ENCODE peak calls at places on chromosomes 4 and X, in ten cellular contexts. One of them, this sample, is unnamed.

GRCh38 chrX:42755820-42756219 is 22.1 kb downstream of the PPP1R2C start:
- DNase-seq in NCI-H82: no peak
- DNase-seq in keratinocyte: no peak
- DNase-seq in AG20443: peak
- DNase-seq in ascending aorta: peak
- DNase-seq in GM23248: peak
- DNase-seq in stimulated activated CD4-positive, alpha-beta T cell treated with anti-CD3 and anti-CD28 coated beads, Interleukin-4, amount 100 ng/mL, for 1 hour: no peak
- DNase-seq in dorsolateral prefrontal cortex: no peak
- DNase-seq in T-cell: no peak
- DNase-seq in activated T-helper 9 cell treated with anti-CD3 and anti-CD28 coated beads, Interleukin-2, amount 50 U/mL, for 16 hours: no peak
- DNase-seq in this sample: peak

GRCh38 chr4:158020175-158020574 is 152.7 kb downstream of the GASK1B start:
- DNase-seq in NCI-H82: no peak
- DNase-seq in T-cell: no peak
- DNase-seq in activated T-helper 9 cell treated with anti-CD3 and anti-CD28 coated beads, Interleukin-2, amount 50 U/mL, for 16 hours: no peak
- DNase-seq in keratinocyte: no peak
- DNase-seq in ascending aorta: peak
- DNase-seq in dorsolateral prefrontal cortex: no peak
- DNase-seq in GM23248: peak
- DNase-seq in AG20443: peak
- DNase-seq in stimulated activated CD4-positive, alpha-beta T cell treated with anti-CD3 and anti-CD28 coated beads, Interleukin-4, amount 100 ng/mL, for 1 hour: no peak
- DNase-seq in this sample: peak

GRCh38 chr4:17846256-17846655 is 35.5 kb downstream of the NCAPG start:
- DNase-seq in dorsolateral prefrontal cortex: no peak
- DNase-seq in GM23248: no peak
- DNase-seq in stimulated activated CD4-positive, alpha-beta T cell treated with anti-CD3 and anti-CD28 coated beads, Interleukin-4, amount 100 ng/mL, for 1 hour: no peak
- DNase-seq in activated T-helper 9 cell treated with anti-CD3 and anti-CD28 coated beads, Interleukin-2, amount 50 U/mL, for 16 hours: no peak
- DNase-seq in T-cell: no peak
- DNase-seq in ascending aorta: no peak
- DNase-seq in NCI-H82: no peak
- DNase-seq in AG20443: no peak
- DNase-seq in keratinocyte: no peak
- DNase-seq in this sample: peak

GRCh38 chrX:140432328-140433025 is 72.4 kb downstream of the SOX3 start:
- DNase-seq in stimulated activated CD4-positive, alpha-beta T cell treated with anti-CD3 and anti-CD28 coated beads, Interleukin-4, amount 100 ng/mL, for 1 hour: no peak
- DNase-seq in dorsolateral prefrontal cortex: no peak
- DNase-seq in ascending aorta: no peak
- DNase-seq in T-cell: no peak
- DNase-seq in activated T-helper 9 cell treated with anti-CD3 and anti-CD28 coated beads, Interleukin-2, amount 50 U/mL, for 16 hours: no peak
- DNase-seq in GM23248: peak
- DNase-seq in NCI-H82: no peak
- DNase-seq in AG20443: peak
- DNase-seq in keratinocyte: no peak
- DNase-seq in this sample: no peak

GRCh38 chr4:163932504-163932903 is 438.0 kb downstream of the TMA16 start:
- DNase-seq in stimulated activated CD4-positive, alpha-beta T cell treated with anti-CD3 and anti-CD28 coated beads, Interleukin-4, amount 100 ng/mL, for 1 hour: no peak
- DNase-seq in dorsolateral prefrontal cortex: no peak
- DNase-seq in NCI-H82: no peak
- DNase-seq in T-cell: no peak
- DNase-seq in keratinocyte: no peak
- DNase-seq in GM23248: no peak
- DNase-seq in ascending aorta: no peak
- DNase-seq in activated T-helper 9 cell treated with anti-CD3 and anti-CD28 coated beads, Interleukin-2, amount 50 U/mL, for 16 hours: no peak
- DNase-seq in AG20443: no peak
- DNase-seq in this sample: no peak

GRCh38 chrX:136199365-136199764 is 51.8 kb downstream of the MAP7D3 start:
- DNase-seq in activated T-helper 9 cell treated with anti-CD3 and anti-CD28 coated beads, Interleukin-2, amount 50 U/mL, for 16 hours: no peak
- DNase-seq in T-cell: no peak
- DNase-seq in ascending aorta: no peak
- DNase-seq in NCI-H82: peak
- DNase-seq in keratinocyte: no peak
- DNase-seq in GM23248: no peak
- DNase-seq in stimulated activated CD4-positive, alpha-beta T cell treated with anti-CD3 and anti-CD28 coated beads, Interleukin-4, amount 100 ng/mL, for 1 hour: no peak
- DNase-seq in dorsolateral prefrontal cortex: no peak
- DNase-seq in AG20443: no peak
- DNase-seq in this sample: no peak

GRCh38 chr4:1297023-1297395 is 7.3 kb downstream of the MAEA start:
- DNase-seq in ascending aorta: no peak
- DNase-seq in AG20443: no peak
- DNase-seq in activated T-helper 9 cell treated with anti-CD3 and anti-CD28 coated beads, Interleukin-2, amount 50 U/mL, for 16 hours: no peak
- DNase-seq in stimulated activated CD4-positive, alpha-beta T cell treated with anti-CD3 and anti-CD28 coated beads, Interleukin-4, amount 100 ng/mL, for 1 hour: no peak
- DNase-seq in dorsolateral prefrontal cortex: no peak
- DNase-seq in NCI-H82: no peak
- DNase-seq in keratinocyte: no peak
- DNase-seq in T-cell: no peak
- DNase-seq in GM23248: no peak
- DNase-seq in this sample: no peak

GRCh38 chrX:121245763-121246162 is 198.4 kb downstream of the GLUD2 start:
- DNase-seq in keratinocyte: no peak
- DNase-seq in stimulated activated CD4-positive, alpha-beta T cell treated with anti-CD3 and anti-CD28 coated beads, Interleukin-4, amount 100 ng/mL, for 1 hour: no peak
- DNase-seq in dorsolateral prefrontal cortex: no peak
- DNase-seq in ascending aorta: no peak
- DNase-seq in AG20443: no peak
- DNase-seq in NCI-H82: no peak
- DNase-seq in T-cell: no peak
- DNase-seq in GM23248: no peak
- DNase-seq in activated T-helper 9 cell treated with anti-CD3 and anti-CD28 coated beads, Interleukin-2, amount 50 U/mL, for 16 hours: no peak
- DNase-seq in this sample: no peak

GRCh38 chr4:142480244-142480643 is 365.9 kb downstream of the INPP4B start:
- DNase-seq in stimulated activated CD4-positive, alpha-beta T cell treated with anti-CD3 and anti-CD28 coated beads, Interleukin-4, amount 100 ng/mL, for 1 hour: no peak
- DNase-seq in keratinocyte: no peak
- DNase-seq in NCI-H82: peak
- DNase-seq in activated T-helper 9 cell treated with anti-CD3 and anti-CD28 coated beads, Interleukin-2, amount 50 U/mL, for 16 hours: no peak
- DNase-seq in ascending aorta: no peak
- DNase-seq in AG20443: no peak
- DNase-seq in T-cell: no peak
- DNase-seq in dorsolateral prefrontal cortex: no peak
- DNase-seq in GM23248: peak
- DNase-seq in this sample: peak

GRCh38 chrX:139025822-139026221 is 314.3 kb upstream of the FGF13 start:
- DNase-seq in dorsolateral prefrontal cortex: no peak
- DNase-seq in AG20443: no peak
- DNase-seq in activated T-helper 9 cell treated with anti-CD3 and anti-CD28 coated beads, Interleukin-2, amount 50 U/mL, for 16 hours: no peak
- DNase-seq in ascending aorta: no peak
- DNase-seq in T-cell: no peak
- DNase-seq in stimulated activated CD4-positive, alpha-beta T cell treated with anti-CD3 and anti-CD28 coated beads, Interleukin-4, amount 100 ng/mL, for 1 hour: no peak
- DNase-seq in GM23248: no peak
- DNase-seq in keratinocyte: no peak
- DNase-seq in NCI-H82: no peak
- DNase-seq in this sample: no peak

GRCh38 chr4:39470402-39470801 is 11.5 kb downstream of the LIAS start:
- DNase-seq in stimulated activated CD4-positive, alpha-beta T cell treated with anti-CD3 and anti-CD28 coated beads, Interleukin-4, amount 100 ng/mL, for 1 hour: no peak
- DNase-seq in T-cell: no peak
- DNase-seq in NCI-H82: no peak
- DNase-seq in AG20443: no peak
- DNase-seq in dorsolateral prefrontal cortex: no peak
- DNase-seq in GM23248: no peak
- DNase-seq in activated T-helper 9 cell treated with anti-CD3 and anti-CD28 coated beads, Interleukin-2, amount 50 U/mL, for 16 hours: no peak
- DNase-seq in keratinocyte: no peak
- DNase-seq in ascending aorta: no peak
- DNase-seq in this sample: no peak

GRCh38 chr4:62806786-62807185 is 1602.5 kb downstream of the TECRL start:
- DNase-seq in activated T-helper 9 cell treated with anti-CD3 and anti-CD28 coated beads, Interleukin-2, amount 50 U/mL, for 16 hours: no peak
- DNase-seq in stimulated activated CD4-positive, alpha-beta T cell treated with anti-CD3 and anti-CD28 coated beads, Interleukin-4, amount 100 ng/mL, for 1 hour: no peak
- DNase-seq in T-cell: no peak
- DNase-seq in ascending aorta: no peak
- DNase-seq in keratinocyte: no peak
- DNase-seq in dorsolateral prefrontal cortex: no peak
- DNase-seq in GM23248: no peak
- DNase-seq in NCI-H82: no peak
- DNase-seq in AG20443: no peak
- DNase-seq in this sample: no peak

GRCh38 chrX:13598877-13599276 is 29.5 kb downstream of the EGFL6 start:
- DNase-seq in dorsolateral prefrontal cortex: no peak
- DNase-seq in NCI-H82: peak
- DNase-seq in keratinocyte: no peak
- DNase-seq in GM23248: peak
- DNase-seq in activated T-helper 9 cell treated with anti-CD3 and anti-CD28 coated beads, Interleukin-2, amount 50 U/mL, for 16 hours: no peak
- DNase-seq in T-cell: no peak
- DNase-seq in AG20443: peak
- DNase-seq in stimulated activated CD4-positive, alpha-beta T cell treated with anti-CD3 and anti-CD28 coated beads, Interleukin-4, amount 100 ng/mL, for 1 hour: no peak
- DNase-seq in ascending aorta: no peak
- DNase-seq in this sample: no peak

GRCh38 chr4:186760576-186760975 is 36.9 kb upstream of the FAT1 start:
- DNase-seq in NCI-H82: no peak
- DNase-seq in T-cell: no peak
- DNase-seq in AG20443: peak
- DNase-seq in GM23248: peak
- DNase-seq in activated T-helper 9 cell treated with anti-CD3 and anti-CD28 coated beads, Interleukin-2, amount 50 U/mL, for 16 hours: no peak
- DNase-seq in dorsolateral prefrontal cortex: no peak
- DNase-seq in stimulated activated CD4-positive, alpha-beta T cell treated with anti-CD3 and anti-CD28 coated beads, Interleukin-4, amount 100 ng/mL, for 1 hour: no peak
- DNase-seq in ascending aorta: no peak
- DNase-seq in keratinocyte: no peak
- DNase-seq in this sample: peak

GRCh38 chr4:126267689-126268088 is 952.9 kb downstream of the FAT4 start:
- DNase-seq in AG20443: peak
- DNase-seq in stimulated activated CD4-positive, alpha-beta T cell treated with anti-CD3 and anti-CD28 coated beads, Interleukin-4, amount 100 ng/mL, for 1 hour: no peak
- DNase-seq in NCI-H82: no peak
- DNase-seq in T-cell: no peak
- DNase-seq in ascending aorta: no peak
- DNase-seq in dorsolateral prefrontal cortex: no peak
- DNase-seq in activated T-helper 9 cell treated with anti-CD3 and anti-CD28 coated beads, Interleukin-2, amount 50 U/mL, for 16 hours: no peak
- DNase-seq in GM23248: peak
- DNase-seq in keratinocyte: no peak
- DNase-seq in this sample: peak

GRCh38 chr4:82885410-82885809 is 5.5 kb downstream of the SEC31A start:
- DNase-seq in activated T-helper 9 cell treated with anti-CD3 and anti-CD28 coated beads, Interleukin-2, amount 50 U/mL, for 16 hours: no peak
- DNase-seq in ascending aorta: no peak
- DNase-seq in T-cell: no peak
- DNase-seq in stimulated activated CD4-positive, alpha-beta T cell treated with anti-CD3 and anti-CD28 coated beads, Interleukin-4, amount 100 ng/mL, for 1 hour: no peak
- DNase-seq in GM23248: peak
- DNase-seq in AG20443: no peak
- DNase-seq in NCI-H82: no peak
- DNase-seq in keratinocyte: no peak
- DNase-seq in dorsolateral prefrontal cortex: no peak
- DNase-seq in this sample: no peak

GRCh38 chr4:21476753-21477152 is 471.8 kb downstream of the KCNIP4 start:
- DNase-seq in AG20443: no peak
- DNase-seq in NCI-H82: no peak
- DNase-seq in T-cell: no peak
- DNase-seq in GM23248: peak
- DNase-seq in activated T-helper 9 cell treated with anti-CD3 and anti-CD28 coated beads, Interleukin-2, amount 50 U/mL, for 16 hours: no peak
- DNase-seq in ascending aorta: no peak
- DNase-seq in dorsolateral prefrontal cortex: no peak
- DNase-seq in stimulated activated CD4-positive, alpha-beta T cell treated with anti-CD3 and anti-CD28 coated beads, Interleukin-4, amount 100 ng/mL, for 1 hour: no peak
- DNase-seq in keratinocyte: no peak
- DNase-seq in this sample: no peak